ENCODE peak calls at places on chromosomes 5 and 9, in five cellular contexts. A is colonic mucosa; Y is ovary; U is DND-41; O is CD8-positive, alpha-beta T cell. C is an unnamed sample.

GRCh38 chr9:89421595-89421994 is 76.3 kb downstream of the SEMA4D start:
- DNase-seq in O (no peak), Y (no peak), A (no peak), U (no peak), C (no peak)

GRCh38 chr5:14245526-14245925 is 102.4 kb downstream of the TRIO start:
- DNase-seq in U (no peak), O (no peak), Y (no peak), A (no peak), C (no peak)

GRCh38 chr9:125428060-125428481 is 166.4 kb downstream of the GAPVD1 start:
- DNase-seq in U (peak; percentile 36), Y (no peak), A (no peak), O (no peak), C (peak; percentile 13)

GRCh38 chr9:107627771-107628170 is 138.2 kb upstream of the KLF4 start:
- DNase-seq in A (no peak), U (no peak), O (no peak), Y (no peak), C (no peak)

GRCh38 chr9:20356392-20357206 is 265.7 kb downstream of the MLLT3 start:
- DNase-seq in Y (peak; percentile 58), O (peak; percentile 69), A (peak; percentile 77), U (peak; percentile 63), C (peak; percentile 84)

GRCh38 chr9:126417007-126417406 is 90.4 kb downstream of the MVB12B start:
- DNase-seq in A (no peak), O (no peak), U (no peak), Y (no peak), C (no peak)

GRCh38 chr9:89667730-89668129 is 62.9 kb downstream of the GADD45G start:
- DNase-seq in A (peak; percentile 75), Y (no peak), O (no peak), U (no peak), C (no peak)

GRCh38 chr9:121269030-121269887 is 1.3 kb downstream of the GSN start:
- DNase-seq in Y (no peak), O (no peak), A (peak; percentile 83), U (no peak), C (no peak)

GRCh38 chr9:124110307-124110915 is 98.8 kb downstream of the LHX2 start:
- DNase-seq in A (peak; percentile 67), U (peak; percentile 75), O (no peak), Y (peak; percentile 25), C (peak; percentile 71)

GRCh38 chr9:3912260-3912659 is 386.5 kb upstream of the RFX3 start:
- DNase-seq in A (no peak), Y (no peak), O (no peak), U (no peak), C (no peak)

GRCh38 chr5:6712136-6712581 is 1.1 kb upstream of the TENT4A start:
- DNase-seq in A (peak; percentile 67), U (peak; percentile 64), Y (peak; percentile 60), O (peak; percentile 69), C (peak; percentile 52)

DNA sequence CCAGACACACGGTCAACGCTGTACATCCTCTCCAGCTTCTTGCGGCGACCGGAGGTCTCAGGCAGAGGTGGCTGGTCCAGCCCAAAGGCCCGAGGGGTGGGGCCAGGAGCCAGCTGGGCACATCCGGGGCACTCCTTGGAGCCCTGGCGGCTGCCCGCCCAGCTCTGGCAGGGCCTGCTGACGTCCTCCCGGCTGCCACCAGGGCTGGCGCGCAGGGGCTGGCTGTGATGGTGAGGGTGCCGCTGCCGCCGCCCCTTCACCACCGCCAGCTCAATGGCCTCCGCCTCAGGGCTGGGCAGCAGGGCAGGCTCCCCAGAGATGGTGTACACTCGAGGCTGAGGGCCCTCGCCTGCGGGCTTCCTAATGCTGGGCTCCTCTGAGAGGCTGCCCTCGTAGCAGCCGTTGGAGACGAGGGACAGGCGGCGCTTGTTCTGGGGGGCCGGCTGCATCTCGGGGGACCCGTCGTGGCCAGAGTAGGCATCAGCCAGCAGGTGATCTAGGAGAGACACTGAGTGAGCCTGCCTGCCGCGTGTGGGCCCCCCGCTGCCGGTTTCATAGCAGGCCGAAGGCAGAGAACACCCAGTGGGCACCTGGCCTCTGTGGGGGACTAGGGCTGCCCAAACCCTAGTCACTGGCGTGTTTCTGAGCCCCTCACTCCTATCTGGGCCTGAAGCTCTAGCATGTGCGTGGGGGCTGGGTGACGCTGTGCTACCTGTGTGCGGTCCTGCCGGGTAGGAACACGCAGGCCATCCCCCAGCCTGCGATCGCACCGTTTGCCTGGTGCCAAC is 1.5 kb downstream of the NSMF start:
- DNase-seq in Y (no peak), O (no peak), A (no peak), U (no peak), C (no peak)
- TF ChIP-seq CTCF in Y (no peak), O (no peak), A (no peak), U (no peak), C (no peak)

GRCh38 chr9:133604856-133605255 is 4.3 kb downstream of the FAM163B start:
- DNase-seq in U (no peak), O (no peak), A (no peak), Y (no peak), C (no peak)
- H3K4me3 ChIP-seq in U (no peak overlapping the region), O (no peak overlapping the region), A (no peak overlapping the region), Y (no peak overlapping the region), C (no peak overlapping the region)

DNA sequence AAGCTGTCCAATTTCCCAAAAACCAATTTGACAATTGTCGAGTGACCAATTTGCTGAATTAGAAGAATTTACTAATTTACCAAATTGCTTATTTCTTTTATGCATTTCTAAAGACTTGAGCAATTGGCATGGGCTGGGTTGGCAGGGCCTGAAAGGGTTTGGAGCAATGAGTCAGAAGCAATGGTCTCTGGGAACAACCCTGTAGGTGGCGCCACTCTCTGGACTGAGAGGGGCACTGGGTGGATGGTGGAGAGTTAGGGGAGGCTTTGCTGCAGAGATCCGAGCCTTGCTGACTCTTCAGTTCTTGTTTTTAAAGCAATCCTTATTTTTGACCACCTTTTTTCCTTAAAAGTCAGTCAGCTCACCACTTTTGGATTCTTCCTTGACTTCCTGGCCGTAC is 71.5 kb upstream of the RPS23 start:
- DNase-seq in Y (peak; percentile 24), A (peak; percentile 34), O (no peak), U (peak; percentile 76), C (no peak)
- TF ChIP-seq CTCF in Y (no peak), A (peak; percentile 23), O (no peak), U (peak; percentile 71), C (peak; percentile 53)

GRCh38 chr9:87515588-87516221 is 18.0 kb downstream of the DAPK1 start:
- DNase-seq in A (no peak), Y (no peak), U (no peak), O (no peak), C (no peak)
- H3K4me3 ChIP-seq in A (no peak overlapping the region), Y (no peak overlapping the region), U (no peak overlapping the region), O (no peak overlapping the region), C (no peak overlapping the region)

DNA sequence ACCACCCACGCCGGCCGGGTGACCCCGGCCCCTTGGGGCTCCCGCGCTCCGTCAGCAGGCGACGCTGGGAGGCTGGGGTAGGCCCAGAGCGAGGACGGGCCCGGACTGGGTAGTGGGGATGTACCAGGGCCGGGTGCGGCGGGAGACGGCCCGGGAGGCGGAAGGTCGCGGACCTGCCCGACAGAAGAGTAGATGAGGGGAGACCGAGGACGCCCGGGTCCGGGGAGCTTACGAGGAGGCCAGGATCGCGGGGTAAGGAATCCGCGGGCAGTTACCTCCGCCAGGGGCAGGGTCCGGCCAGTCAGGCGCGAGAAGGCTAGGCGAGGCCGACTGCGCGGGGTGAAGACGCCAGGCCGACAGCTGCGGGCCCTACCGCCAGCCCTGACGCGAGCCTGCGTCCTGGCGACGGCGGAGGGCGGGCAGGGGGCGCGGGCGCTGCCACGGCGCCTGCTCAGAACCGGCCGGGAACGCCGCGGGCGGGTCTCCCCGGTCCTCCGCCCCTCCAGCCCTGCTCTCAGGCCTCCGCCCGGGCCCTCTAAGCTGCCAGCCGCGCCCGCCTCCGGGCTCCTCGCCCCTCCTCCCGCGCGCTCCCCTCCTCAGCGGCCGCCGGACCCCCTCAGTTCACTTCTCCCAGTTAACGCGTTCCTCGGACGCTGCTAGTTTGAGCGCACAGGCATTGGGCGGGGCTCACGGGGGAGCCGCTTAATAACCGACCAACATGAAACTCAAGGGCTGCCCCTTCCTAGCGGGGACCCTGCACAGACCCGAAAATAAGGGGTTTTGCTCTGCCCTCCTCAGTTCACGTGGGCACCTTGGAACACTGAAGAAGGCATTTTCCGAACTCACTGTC is at the start of gene CPLANE1:
- DNase-seq in A (peak; percentile 67), U (peak; percentile 84), Y (peak; percentile 67), O (peak; percentile 74), C (peak; percentile 84)
- TF ChIP-seq CTCF in A (no peak), U (peak; percentile 32), Y (no peak), O (no peak), C (no peak)

DNA sequence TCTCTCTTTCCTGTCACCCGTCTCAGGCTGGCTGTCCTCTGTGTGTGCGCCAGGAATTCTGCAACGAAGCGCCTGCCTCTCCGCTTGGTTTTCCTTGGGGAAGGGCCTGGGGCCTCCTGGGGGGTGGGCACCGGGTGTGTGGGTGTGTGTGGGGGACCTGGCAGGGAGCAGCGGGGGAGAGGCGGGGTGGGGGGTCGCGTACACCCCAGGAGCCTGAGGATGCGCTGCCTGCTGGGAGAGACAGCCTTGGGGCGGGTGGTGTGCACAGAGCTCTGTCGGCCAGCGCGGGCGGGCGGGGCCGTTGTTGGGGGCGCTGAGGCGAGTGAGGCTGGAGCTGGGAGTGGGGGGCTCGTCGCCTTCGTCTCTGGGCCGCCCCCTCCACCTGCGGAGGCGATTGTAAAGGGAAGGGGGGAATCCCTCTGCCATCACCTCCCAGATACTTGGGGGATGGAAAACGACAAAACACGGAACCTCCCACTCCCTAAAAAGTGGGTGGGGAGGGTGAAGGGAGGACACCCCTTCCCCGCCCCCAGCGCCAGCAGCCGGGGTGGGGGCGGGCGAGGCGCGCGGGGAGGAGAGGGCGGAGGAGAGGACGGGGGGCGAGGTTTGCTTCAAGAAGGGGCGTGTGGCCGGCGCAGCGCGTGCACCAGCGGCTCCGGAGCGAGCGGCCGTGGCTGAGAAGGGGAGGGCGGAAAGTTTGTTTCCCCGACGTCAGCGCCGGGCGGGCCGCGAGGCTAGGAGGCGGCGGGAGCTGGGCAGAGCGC is at the start of gene PRRX2:
- DNase-seq in A (no peak), U (no peak), Y (no peak), O (no peak), C (no peak)
- H3K4me3 ChIP-seq in A (peak within 1 kb of the TSS; percentile 19), U (no peak within 1 kb of the TSS), Y (peak within 1 kb of the TSS; percentile 23), O (peak within 1 kb of the TSS; percentile 46), C (peak within 1 kb of the TSS; percentile 46)

GRCh38 chr5:45779874-45780671 is 83.9 kb upstream of the HCN1 start:
- DNase-seq in Y (no peak), O (no peak), U (no peak), A (no peak), C (no peak)

GRCh38 chr5:45772402-45772801 is 76.2 kb upstream of the HCN1 start:
- DNase-seq in U (no peak), Y (no peak), O (no peak), A (no peak), C (no peak)

DNA sequence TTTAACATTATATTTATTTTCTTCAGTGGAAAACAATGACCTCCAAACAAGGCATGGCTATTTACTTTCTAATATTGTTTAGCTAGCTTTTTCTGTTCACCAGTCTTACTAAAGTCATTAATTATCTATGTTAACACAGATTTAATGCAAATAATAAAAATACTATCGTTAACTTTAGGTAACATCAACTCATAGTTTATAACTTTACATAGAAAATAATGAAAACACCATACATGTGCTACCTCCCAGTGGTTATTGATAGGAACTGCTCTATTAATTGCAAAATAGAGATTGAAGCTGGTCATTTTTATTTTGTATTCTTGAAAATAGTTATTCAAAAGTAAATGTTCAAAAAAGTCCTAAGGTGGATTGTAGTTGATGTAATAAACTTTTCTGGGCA is 78.3 kb upstream of the HCN1 start:
- DNase-seq in A (no peak), Y (no peak), O (no peak), U (no peak), C (no peak)
- TF ChIP-seq CTCF in A (no peak), Y (no peak), O (no peak), U (no peak), C (no peak)

GRCh38 chr9:136361757-136362449 is 1.6 kb downstream of the DNLZ start:
- DNase-seq in A (no peak), O (no peak), U (no peak), Y (no peak), C (peak; percentile 69)
- H3K4me3 ChIP-seq in A (no peak overlapping the region), O (no peak overlapping the region), U (no peak overlapping the region), Y (no peak overlapping the region), C (no peak overlapping the region)